ENCODE peak calls at places on chromosomes 1 and 21, in four cellular contexts. W is fibroblast of mammary gland, D is fibroblast of lung, Z is endodermal cell. X is an unnamed sample.

GRCh38 chr1:96464159-96464558 is 257.4 kb upstream of the PTBP2 start:
- DNase-seq in W (no peak), D (no peak), Z (no peak), X (no peak)

GRCh38 chr1:13228343-13228781 is 2.4 kb upstream of the PRAMEF18 start:
- DNase-seq in W (no peak), D (no peak), Z (peak), X (no peak)

GRCh38 chr1:5738911-5739462 is 253.2 kb downstream of the NPHP4 start:
- DNase-seq in W (no peak), D (no peak), Z (no peak), X (no peak)

GRCh38 chr1:61518670-61519400 is 206.1 kb downstream of the TM2D1 start:
- DNase-seq in W (peak), D (peak), Z (no peak), X (no peak)

GRCh38 chr21:26194811-26195251 is 24.3 kb upstream of the APP start:
- DNase-seq in W (peak), D (peak), Z (no peak), X (peak)

GRCh38 chr1:164983023-164983650 is 373.4 kb downstream of the LMX1A start:
- DNase-seq in W (no peak), D (no peak), Z (peak), X (no peak)

GRCh38 chr21:17711896-17712295 is 99.2 kb upstream of the BTG3 start:
- DNase-seq in W (no peak), D (no peak), Z (no peak), X (peak)

GRCh38 chr1:111030590-111030989 is 66.9 kb upstream of the LRIF1 start:
- DNase-seq in W (peak), D (peak), Z (peak), X (peak)

GRCh38 chr1:89396902-89397301 is 33.0 kb downstream of the GBP6 start:
- DNase-seq in W (no peak), D (no peak), Z (no peak), X (no peak)

GRCh38 chr1:236440373-236440772 is 46.3 kb downstream of the EDARADD start:
- DNase-seq in W (no peak), D (no peak), Z (no peak), X (no peak)

GRCh38 chr1:20640183-20640597 is 6.9 kb downstream of the PINK1 start:
- DNase-seq in W (peak), D (peak), Z (peak), X (peak)

GRCh38 chr21:33964706-33965325 is 49.2 kb upstream of the ATP5PO start:
- DNase-seq in W (peak), D (no peak), Z (no peak), X (no peak)

GRCh38 chr21:45105906-45106485 is 31.6 kb downstream of the ADARB1 start:
- DNase-seq in W (no peak), D (no peak), Z (no peak), X (no peak)

GRCh38 chr1:200183637-200184036 is 156.1 kb downstream of the NR5A2 start:
- DNase-seq in W (no peak), D (no peak), Z (no peak), X (no peak)

GRCh38 chr1:152411846-152412245 is 2.2 kb downstream of the CRNN start:
- DNase-seq in W (no peak), D (no peak), Z (no peak), X (no peak)

GRCh38 chr21:23887709-23888303 is 1719.5 kb downstream of the MRPL39 start:
- DNase-seq in W (no peak), D (no peak), Z (no peak), X (no peak)

GRCh38 chr1:72557446-72558049 is 275.2 kb upstream of the NEGR1 start:
- DNase-seq in W (peak), D (peak), Z (peak), X (peak)

GRCh38 chr1:201721131-201722049 is 107.6 kb upstream of the IPO9 start:
- DNase-seq in W (peak), D (peak), Z (no peak), X (peak)

GRCh38 chr1:90729484-90730246 is 12.6 kb upstream of the BARHL2 start:
- DNase-seq in W (no peak), D (no peak), Z (peak), X (no peak)

GRCh38 chr1:16195518-16195905 is 16.9 kb downstream of the ARHGEF19 start:
- DNase-seq in W (no peak), D (no peak), Z (no peak), X (no peak)

GRCh38 chr1:41240806-41241747 is 1.0 kb downstream of the SCMH1 start:
- DNase-seq in W (peak), D (peak), Z (peak), X (peak)

GRCh38 chr1:151858030-151858746 is 4.7 kb upstream of the THEM5 start:
- DNase-seq in W (no peak), D (no peak), Z (no peak), X (peak)

GRCh38 chr1:117147856-117148588 is 26.5 kb upstream of the TRIM45 start:
- DNase-seq in W (no peak), D (peak), Z (no peak), X (peak)

GRCh38 chr1:32250893-32251716 is at the start of gene LCK:
- DNase-seq in W (no peak), D (no peak), Z (peak), X (no peak)

GRCh38 chr1:40817791-40818263 is 34.2 kb downstream of the KCNQ4 start:
- DNase-seq in W (no peak), D (no peak), Z (no peak), X (no peak)

GRCh38 chr1:40532844-40533424 is 1.5 kb downstream of the ZNF684 start:
- DNase-seq in W (peak), D (peak), Z (peak), X (peak)

GRCh38 chr1:26754086-26754874 is 33.5 kb upstream of the PIGV start:
- DNase-seq in W (peak), D (no peak), Z (no peak), X (no peak)

GRCh38 chr1:154306151-154306550 is 14.7 kb upstream of the AQP10 start:
- DNase-seq in W (no peak), D (no peak), Z (no peak), X (no peak)

GRCh38 chr1:216902669-216903388 is 179.6 kb upstream of the ESRRG start:
- DNase-seq in W (no peak), D (peak), Z (no peak), X (peak)

GRCh38 chr1:31633117-31633516 is 11.6 kb downstream of the PEF1 start:
- DNase-seq in W (no peak), D (no peak), Z (peak), X (no peak)

GRCh38 chr1:93999806-94000205 is 90.6 kb upstream of the GCLM start:
- DNase-seq in W (no peak), D (no peak), Z (no peak), X (no peak)

GRCh38 chr1:115338457-115338820 is 390 bp upstream of the NGF start:
- DNase-seq in W (no peak), D (no peak), Z (peak), X (no peak)
- H3K4me3 ChIP-seq in W (peak), D (peak), Z (peak), X (peak)

GRCh38 chr1:156601122-156601830 is at the start of gene GPATCH4:
- DNase-seq in W (peak), D (peak), Z (peak), X (peak)

GRCh38 chr1:156599811-156600210 is 1.5 kb downstream of the GPATCH4 start:
- DNase-seq in W (peak), D (no peak), Z (no peak), X (no peak)

GRCh38 chr1:156600733-156601121 is 552 bp downstream of the GPATCH4 start:
- DNase-seq in W (peak), D (peak), Z (no peak), X (peak)

GRCh38 chr1:156601892-156602291 is 613 bp upstream of the GPATCH4 start:
- DNase-seq in W (no peak), D (no peak), Z (no peak), X (no peak)

DNA sequence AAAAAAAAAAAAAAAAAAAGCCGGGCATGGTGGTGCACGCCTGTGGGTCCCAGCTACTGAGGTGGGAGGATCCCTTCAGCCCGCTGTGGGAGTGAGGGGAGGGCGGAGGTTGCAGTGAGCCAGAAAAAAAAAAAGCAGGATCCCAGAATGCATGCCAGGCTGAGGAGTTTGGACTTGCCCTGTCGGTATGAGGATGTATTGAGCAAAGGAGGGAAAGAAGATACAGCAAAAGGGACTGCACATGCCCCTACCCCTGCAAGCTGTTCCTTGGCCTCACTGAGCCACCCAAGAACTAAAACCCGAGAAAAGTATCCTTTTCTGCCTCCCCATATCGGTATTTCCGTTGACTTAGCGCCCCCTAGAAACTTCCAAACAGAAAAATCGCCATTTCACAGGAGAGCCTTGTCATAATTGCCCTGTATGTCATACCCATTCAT is 1.3 kb upstream of the GPATCH4 start:
- DNase-seq in W (peak), D (no peak), Z (no peak), X (no peak)
- TF ChIP-seq CTCF in W (peak), D (peak), Z (peak), X (peak)

GRCh38 chr1:196497824-196498223 is 110.4 kb downstream of the KCNT2 start:
- DNase-seq in W (no peak), D (no peak), Z (no peak), X (no peak)

GRCh38 chr1:196494766-196495165 is 113.5 kb downstream of the KCNT2 start:
- DNase-seq in W (no peak), D (no peak), Z (no peak), X (no peak)

DNA sequence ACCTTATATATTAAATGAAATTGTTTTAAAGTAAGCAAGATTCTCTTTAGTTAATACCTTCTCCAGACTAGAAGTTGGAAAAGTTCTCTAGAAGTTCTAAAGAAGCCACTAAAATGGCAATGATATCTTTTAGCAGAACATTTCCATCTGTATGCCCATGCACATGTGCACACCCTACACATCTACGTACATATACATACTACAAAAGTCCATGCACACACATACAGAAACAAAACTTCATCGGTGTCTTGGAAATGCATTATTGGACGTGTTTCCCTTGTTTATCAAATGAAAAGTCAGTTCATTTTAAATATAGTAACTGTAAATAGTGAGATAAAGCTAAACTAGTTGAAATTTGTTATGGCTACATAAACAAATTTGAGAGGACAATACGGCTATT is 114.4 kb downstream of the KCNT2 start:
- DNase-seq in W (no peak), D (no peak), Z (no peak), X (no peak)
- H3K4me3 ChIP-seq in W (no peak), D (no peak), Z (no peak), X (no peak)

GRCh38 chr1:178819123-178819522 is 51.8 kb downstream of the ANGPTL1 start:
- DNase-seq in W (no peak), D (no peak), Z (peak), X (no peak)
- TF ChIP-seq CTCF in W (no peak), D (no peak), Z (no peak), X (no peak)

GRCh38 chr1:36342426-36343185 is 19.2 kb upstream of the EVA1B start:
- DNase-seq in W (peak), D (peak), Z (peak), X (peak)

GRCh38 chr1:36339615-36340014 is 16.2 kb upstream of the EVA1B start:
- DNase-seq in W (no peak), D (no peak), Z (no peak), X (no peak)

GRCh38 chr1:36343651-36344394 is 20.4 kb upstream of the EVA1B start:
- DNase-seq in W (no peak), D (no peak), Z (no peak), X (no peak)

GRCh38 chr1:36341626-36342320 is 18.3 kb upstream of the EVA1B start:
- DNase-seq in W (no peak), D (no peak), Z (no peak), X (no peak)

GRCh38 chr1:36339215-36339614 is 15.8 kb upstream of the EVA1B start:
- DNase-seq in W (no peak), D (no peak), Z (no peak), X (no peak)
- H3K4me3 ChIP-seq in W (no peak), D (no peak), Z (no peak), X (no peak)

DNA sequence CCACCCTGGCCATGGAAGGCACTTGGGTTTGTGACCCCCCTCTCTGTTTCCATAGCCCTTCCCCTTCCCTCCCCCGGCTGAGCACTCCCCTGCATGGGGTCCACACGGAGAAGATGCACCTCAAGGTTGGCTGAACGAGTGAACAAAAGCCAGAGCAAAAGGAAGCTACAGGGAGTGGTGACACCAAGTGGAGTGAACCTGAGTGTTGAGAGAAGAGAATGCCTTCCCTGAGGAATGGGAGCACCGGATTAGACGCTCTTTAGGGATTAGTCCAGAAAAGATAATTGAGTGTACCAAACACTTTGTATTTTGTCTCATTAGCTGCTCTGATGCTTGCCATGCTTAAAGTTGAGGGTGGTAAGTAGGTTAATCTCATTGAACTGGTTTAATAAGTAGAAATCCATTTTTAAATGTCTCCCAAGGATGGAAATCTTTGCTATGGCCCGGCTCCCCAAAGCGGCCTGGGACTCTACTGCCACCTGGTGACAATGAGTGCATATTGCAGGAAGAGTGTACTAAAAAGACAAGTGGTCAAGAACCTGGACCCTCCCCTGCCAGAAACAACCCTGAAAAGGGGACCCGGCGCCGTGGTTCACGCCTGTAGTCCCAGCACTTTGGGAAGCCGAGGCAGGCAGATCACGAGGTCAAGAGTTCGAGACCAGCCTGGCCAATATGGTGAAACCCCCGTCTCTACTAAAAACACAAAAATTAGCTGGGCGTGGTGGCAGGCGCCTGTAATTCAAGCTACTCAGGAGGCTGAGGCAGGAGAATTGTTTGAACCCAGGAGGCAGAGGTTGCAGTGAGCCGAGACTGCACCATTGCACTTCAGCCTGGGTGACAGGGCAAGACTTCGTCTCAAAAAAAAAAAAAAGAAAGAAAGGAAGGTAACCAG is 150.6 kb upstream of the ZC3H12A start:
- DNase-seq in W (peak), D (peak), Z (peak), X (peak)
- TF ChIP-seq CTCF in W (peak), D (peak), Z (peak), X (peak)

GRCh38 chr21:38759286-38759872 is 46.4 kb upstream of the ETS2 start:
- DNase-seq in W (no peak), D (no peak), Z (no peak), X (peak)
- H3K4me3 ChIP-seq in W (no peak), D (no peak), Z (no peak), X (no peak)

GRCh38 chr1:175225805-175226129 is 33.2 kb upstream of the KIAA0040 start:
- DNase-seq in W (no peak), D (no peak), Z (no peak), X (no peak)
- TF ChIP-seq CTCF in W (no peak), D (no peak), Z (peak), X (no peak)

GRCh38 chr1:24688033-24688432 is 44.9 kb downstream of the SRRM1 start:
- DNase-seq in W (no peak), D (no peak), Z (no peak), X (no peak)

GRCh38 chr1:24688621-24689195 is 45.6 kb downstream of the SRRM1 start:
- DNase-seq in W (peak), D (peak), Z (peak), X (peak)

GRCh38 chr1:24679725-24680124 is 36.6 kb downstream of the SRRM1 start:
- DNase-seq in W (no peak), D (no peak), Z (no peak), X (no peak)

GRCh38 chr1:24683713-24684162 is 40.6 kb downstream of the SRRM1 start:
- DNase-seq in W (peak), D (peak), Z (no peak), X (peak)
- H3K4me3 ChIP-seq in W (no peak), D (no peak), Z (no peak), X (no peak)

X was measured in fibroblast of pulmonary artery.